ENCODE peak calls at places on chromosomes 7 and 10, in eight cellular contexts. S is effector memory CD8-positive, alpha-beta T cell; X is fibroblast of the aortic adventitia; C is GOT3; Y is putamen; E is NCI-H2029; N is kidney epithelial cell; M is activated CD4-positive, CD25-positive, alpha-beta regulatory T cell treated with anti-CD3 and anti-CD28 coated beads, Interleukin-2, amount 50 U/mL, for 72 hours. L is an unnamed sample.

GRCh38 chr7:139417478-139417877 is 57.8 kb downstream of the LUC7L2 start:
- DNase-seq in X (no peak), N (no peak), E (no peak), Y (no peak), M (no peak), C (no peak), S (no peak), L (no peak)

GRCh38 chr7:76403780-76404494 is 5.6 kb downstream of the SSC4D start:
- DNase-seq in N (no peak), S (no peak), Y (no peak), C (no peak), X (no peak), M (no peak), E (no peak), L (no peak)

GRCh38 chr7:158348446-158348845 is 239.2 kb downstream of the PTPRN2 start:
- DNase-seq in Y (no peak), M (no peak), E (no peak), N (no peak), C (no peak), X (no peak), S (no peak), L (no peak)

GRCh38 chr10:122249303-122249850 is 21.7 kb upstream of the BTBD16 start:
- DNase-seq in M (no peak), S (no peak), X (no peak), Y (no peak), C (no peak), E (no peak), N (no peak), L (no peak)

GRCh38 chr10:34748767-34749166 is 66.3 kb downstream of the PARD3 start:
- DNase-seq in C (no peak), M (no peak), S (no peak), E (no peak), N (no peak), Y (no peak), X (no peak), L (no peak)

GRCh38 chr7:29565982-29566746 is 2.5 kb downstream of the PRR15 start:
- DNase-seq in N (no peak), C (no peak), X (no peak), Y (no peak), S (no peak), M (no peak), E (no peak), L (no peak)

GRCh38 chr10:100186253-100186780 is 488 bp upstream of the ERLIN1 start:
- DNase-seq in S (no peak), C (no peak), M (no peak), N (no peak), X (peak; percentile 62), Y (no peak), E (no peak), L (no peak)

GRCh38 chr10:13882112-13882711 is 295.4 kb downstream of the PRPF18 start:
- DNase-seq in N (peak; percentile 93), M (no peak), X (peak; percentile 98), Y (peak; percentile 43), E (no peak), S (no peak), C (no peak), L (no peak)

GRCh38 chr7:144782883-144783282 is 53.0 kb downstream of the TPK1 start:
- DNase-seq in E (no peak), S (no peak), X (no peak), N (no peak), M (no peak), C (no peak), Y (no peak), L (no peak)

GRCh38 chr10:29535012-29535777 is 99.6 kb downstream of the SVIL start:
- DNase-seq in N (peak; percentile 89), E (no peak), C (no peak), Y (peak; percentile 60), X (peak; percentile 80), M (no peak), S (no peak), L (no peak)

GRCh38 chr10:132914732-132915131 is 27.6 kb downstream of the CFAP46 start:
- DNase-seq in C (no peak), X (no peak), Y (no peak), E (no peak), S (no peak), N (no peak), M (no peak), L (no peak)

GRCh38 chr10:78231327-78231726 is 197.7 kb downstream of the RPS24 start:
- DNase-seq in S (no peak), C (no peak), Y (no peak), E (no peak), X (no peak), N (no peak), M (no peak), L (no peak)

GRCh38 chr10:14604181-14605142 is 170.2 kb downstream of the FAM107B start:
- DNase-seq in N (no peak), M (peak; percentile 76), S (peak; percentile 57), Y (peak; percentile 89), E (peak; percentile 31), X (peak; percentile 62), C (no peak), L (peak; percentile 72)

GRCh38 chr10:119919271-119919670 is 26.7 kb downstream of the SEC23IP start:
- DNase-seq in N (no peak), Y (no peak), C (no peak), S (no peak), M (no peak), E (no peak), X (no peak), L (no peak)

GRCh38 chr10:96497391-96497790 is 16.3 kb downstream of the TLL2 start:
- DNase-seq in S (no peak), Y (no peak), N (no peak), C (no peak), X (no peak), E (no peak), M (no peak), L (no peak)

GRCh38 chr10:109205929-109206585 is 717.3 kb downstream of the XPNPEP1 start:
- DNase-seq in C (no peak), E (no peak), Y (no peak), M (no peak), N (peak; percentile 88), X (peak; percentile 95), S (no peak), L (no peak)

GRCh38 chr10:84159076-84159475 is 14.5 kb upstream of the GPR15LG start:
- DNase-seq in E (no peak), M (no peak), C (no peak), S (no peak), Y (peak; percentile 82), X (no peak), N (no peak), L (no peak)

GRCh38 chr7:7595451-7595850 is 28.8 kb downstream of the MIOS start:
- DNase-seq in X (peak; percentile 63), E (peak; percentile 10), Y (no peak), N (no peak), S (no peak), M (no peak), C (no peak), L (no peak)

GRCh38 chr7:84042110-84042539 is 152.5 kb downstream of the SEMA3A start:
- DNase-seq in Y (no peak), M (no peak), C (no peak), S (no peak), E (no peak), X (peak; percentile 47), N (peak; percentile 64), L (no peak)

GRCh38 chr7:17304926-17305325 is 6.5 kb downstream of the AHR start:
- DNase-seq in X (peak; percentile 83), C (no peak), Y (no peak), N (peak; percentile 69), M (no peak), S (no peak), E (no peak), L (no peak)

GRCh38 chr10:24882047-24882698 is 70.2 kb downstream of the PRTFDC1 start:
- DNase-seq in Y (no peak), M (no peak), X (peak; percentile 63), E (no peak), N (no peak), S (peak; percentile 36), C (no peak), L (no peak)

GRCh38 chr10:42769653-42770052 is 12.9 kb upstream of the BMS1 start:
- DNase-seq in X (no peak), S (no peak), E (peak; percentile 1), M (no peak), Y (no peak), N (no peak), C (no peak), L (peak; percentile 30)

GRCh38 chr7:107594961-107595737 is 15.1 kb downstream of the BCAP29 start:
- DNase-seq in E (no peak), C (peak; percentile 11), Y (no peak), X (peak; percentile 97), S (no peak), M (no peak), N (peak; percentile 83), L (no peak)

GRCh38 chr10:122590158-122590557 is 29.6 kb downstream of the DMBT1 start:
- DNase-seq in E (no peak), S (no peak), X (no peak), N (no peak), C (no peak), M (no peak), Y (no peak), L (no peak)

GRCh38 chr10:101284171-101285092 is 55.2 kb upstream of the LBX1 start:
- DNase-seq in M (no peak), X (no peak), S (no peak), E (no peak), N (no peak), C (no peak), Y (no peak), L (no peak)

GRCh38 chr7:116560021-116560970 is 35.5 kb downstream of the CAV1 start:
- DNase-seq in X (peak; percentile 46), C (no peak), N (no peak), E (no peak), Y (no peak), M (no peak), S (no peak), L (peak; percentile 4)

GRCh38 chr10:30542001-30542861 is 87.3 kb downstream of the LYZL2 start:
- DNase-seq in M (no peak), Y (no peak), S (no peak), E (peak; percentile 3), N (no peak), C (no peak), X (no peak), L (no peak)

GRCh38 chr10:98314577-98315284 is 46.7 kb upstream of the LOXL4 start:
- DNase-seq in C (no peak), E (no peak), M (no peak), X (peak; percentile 54), N (no peak), Y (no peak), S (no peak), L (no peak)

GRCh38 chr10:4051011-4051407 is 266.0 kb upstream of the KLF6 start:
- DNase-seq in C (no peak), S (no peak), X (peak; percentile 16), M (no peak), E (no peak), Y (peak; percentile 13), N (no peak), L (no peak)

L was measured in NCI-H774.